ENCODE peak calls at places on chromosome 7, in nine cellular contexts. D, J, Z, N, W, P, R, O and U are unnamed samples.
A peak's percentile ranks its signal among the peaks of the same experiment; 100 is the strongest.

GRCh38 chr7:43938892-43939482 is 12.8 kb downstream of the UBE2D4 start:
- DNase-seq in D (no peak), J (no peak), Z (no peak), N (no peak), W (no peak), P (no peak), R (no peak), O (no peak), U (no peak)

GRCh38 chr7:25594728-25595127 is 366.4 kb upstream of the NPVF start:
- DNase-seq in D (no peak), J (no peak), Z (no peak), N (no peak), W (no peak), P (no peak), R (no peak), O (no peak), U (no peak)

GRCh38 chr7:139034855-139035587 is 821 bp downstream of the ZC3HAV1L start:
- DNase-seq in D (peak; percentile 56), J (no peak), Z (no peak), N (no peak), W (no peak), P (peak; percentile 65), R (peak; percentile 11), O (peak; percentile 14), U (no peak)

GRCh38 chr7:157979631-157980340 is 607.8 kb downstream of the PTPRN2 start:
- DNase-seq in D (no peak), J (no peak), Z (no peak), N (no peak), W (no peak), P (peak; percentile 65), R (no peak), O (no peak), U (peak; percentile 1)

GRCh38 chr7:54783952-54784351 is 24.9 kb upstream of the SEC61G start:
- DNase-seq in D (no peak), J (no peak), Z (no peak), N (no peak), W (no peak), P (no peak), R (no peak), O (no peak), U (no peak)

GRCh38 chr7:44044315-44045225 is at the start of gene DBNL:
- DNase-seq in D (peak; percentile 87), J (peak; percentile 83), Z (peak; percentile 64), N (peak; percentile 85), W (peak; percentile 75), P (peak; percentile 95), R (peak; percentile 92), O (peak; percentile 82), U (peak; percentile 82)

GRCh38 chr7:144454256-144455039 is 51.0 kb upstream of the NOBOX start:
- DNase-seq in D (no peak), J (no peak), Z (no peak), N (no peak), W (no peak), P (peak; percentile 11), R (no peak), O (no peak), U (no peak)

GRCh38 chr7:98400538-98401427 is at the start of gene BAIAP2L1:
- DNase-seq in D (peak; percentile 85), J (peak; percentile 78), Z (peak; percentile 69), N (peak; percentile 81), W (peak; percentile 61), P (peak; percentile 100), R (peak; percentile 75), O (peak; percentile 41), U (peak; percentile 57)

GRCh38 chr7:110090113-110090820 is 1000.7 kb upstream of the LRRN3 start:
- DNase-seq in D (no peak), J (no peak), Z (peak; percentile 17), N (no peak), W (no peak), P (peak; percentile 14), R (no peak), O (no peak), U (no peak)

GRCh38 chr7:92840309-92840708 is 3.9 kb upstream of the CDK6 start:
- DNase-seq in D (no peak), J (no peak), Z (no peak), N (no peak), W (no peak), P (peak; percentile 47), R (no peak), O (no peak), U (no peak)

GRCh38 chr7:130732980-130733865 is 784 bp downstream of the KLF14 start:
- DNase-seq in D (peak; percentile 50), J (no peak), Z (no peak), N (no peak), W (no peak), P (peak; percentile 82), R (no peak), O (no peak), U (no peak)

GRCh38 chr7:136256491-136256890 is 279.3 kb upstream of the MTPN start:
- DNase-seq in D (no peak), J (no peak), Z (no peak), N (no peak), W (no peak), P (no peak), R (no peak), O (no peak), U (no peak)

GRCh38 chr7:90250601-90251303 is 5.8 kb downstream of the CFAP69 start:
- DNase-seq in D (no peak), J (no peak), Z (no peak), N (no peak), W (no peak), P (no peak), R (no peak), O (no peak), U (no peak)

GRCh38 chr7:79982151-79982770 is 152.4 kb upstream of the GNAI1 start:
- DNase-seq in D (no peak), J (no peak), Z (no peak), N (no peak), W (no peak), P (no peak), R (no peak), O (no peak), U (no peak)

GRCh38 chr7:91772100-91772794 is 108.3 kb downstream of the MTERF1 start:
- DNase-seq in D (no peak), J (no peak), Z (no peak), N (no peak), W (no peak), P (no peak), R (no peak), O (no peak), U (no peak)

GRCh38 chr7:116328161-116328560 is 117.8 kb downstream of the TES start:
- DNase-seq in D (no peak), J (no peak), Z (no peak), N (no peak), W (no peak), P (no peak), R (no peak), O (no peak), U (no peak)

GRCh38 chr7:127091620-127092019 is 161.1 kb downstream of the GRM8 start:
- DNase-seq in D (no peak), J (no peak), Z (no peak), N (no peak), W (no peak), P (no peak), R (no peak), O (no peak), U (no peak)

GRCh38 chr7:29989257-29989995 is at the start of gene SCRN1:
- DNase-seq in D (peak; percentile 70), J (no peak), Z (no peak), N (no peak), W (no peak), P (peak; percentile 93), R (peak; percentile 26), O (peak; percentile 4), U (no peak)

GRCh38 chr7:128129224-128129864 is 98.1 kb upstream of the LRRC4 start:
- DNase-seq in D (no peak), J (no peak), Z (no peak), N (no peak), W (no peak), P (no peak), R (no peak), O (no peak), U (no peak)

GRCh38 chr7:44286182-44286617 is 39.2 kb downstream of the CAMK2B start:
- DNase-seq in D (no peak), J (no peak), Z (no peak), N (no peak), W (no peak), P (peak; percentile 81), R (no peak), O (no peak), U (no peak)